ENCODE peak calls at places on chromosomes 6 and 20, in five cellular contexts. P is AG04450, D is NCI-H2081, Q is Peyer's patch, R is RPMI8226. H is an unnamed sample.
A peak's percentile ranks its signal among the peaks of the same experiment; 100 is the strongest.

GRCh38 chr6:37648465-37649330 is 49.0 kb downstream of the MDGA1 start:
- DNase-seq in D (no peak), Q (no peak), P (no peak), R (peak; percentile 60), H (no peak)

GRCh38 chr20:57651977-57652864 is 32.0 kb upstream of the ZBP1 start:
- DNase-seq in R (no peak), Q (peak; percentile 34), D (no peak), P (no peak), H (no peak)

GRCh38 chr6:55950071-55950814 is 74.9 kb upstream of the BMP5 start:
- DNase-seq in R (no peak), P (no peak), D (no peak), Q (no peak), H (no peak)

GRCh38 chr6:4788953-4789584 is 12.9 kb downstream of the CDYL start:
- DNase-seq in P (no peak), D (no peak), Q (no peak), R (peak; percentile 92), H (no peak)

GRCh38 chr6:139334791-139335446 is 39.5 kb downstream of the CITED2 start:
- DNase-seq in R (no peak), Q (no peak), P (peak; percentile 71), D (no peak), H (no peak)

GRCh38 chr20:33296206-33296605 is 13.2 kb downstream of the BPIFB1 start:
- DNase-seq in Q (no peak), P (no peak), R (no peak), D (no peak), H (no peak)

GRCh38 chr6:72626126-72626525 is 4.3 kb downstream of the KCNQ5 start:
- DNase-seq in R (no peak), P (no peak), Q (no peak), D (no peak), H (no peak)

GRCh38 chr6:2244261-2245102 is 923 bp downstream of the GMDS start:
- DNase-seq in D (peak; percentile 39), Q (no peak), R (peak; percentile 68), P (no peak), H (no peak)

GRCh38 chr6:132020138-132020551 is 69.0 kb upstream of the CCN2 start:
- DNase-seq in P (no peak), D (no peak), R (no peak), Q (peak; percentile 52), H (no peak)

GRCh38 chr6:137403855-137404254 is 90.3 kb downstream of the OLIG3 start:
- DNase-seq in Q (no peak), D (peak; percentile 82), P (no peak), R (no peak), H (no peak)

GRCh38 chr6:4350571-4351505 is 215.5 kb upstream of the ECI2 start:
- DNase-seq in R (no peak), P (no peak), Q (no peak), D (no peak), H (no peak)

GRCh38 chr20:41892031-41892430 is 273.9 kb upstream of the CHD6 start:
- DNase-seq in Q (no peak), R (no peak), D (no peak), P (no peak), H (no peak)

GRCh38 chr20:6711950-6712634 is 55.4 kb upstream of the BMP2 start:
- DNase-seq in D (no peak), R (no peak), P (no peak), Q (no peak), H (no peak)

GRCh38 chr6:78605909-78606446 is 261.4 kb upstream of the IRAK1BP1 start:
- DNase-seq in D (no peak), Q (no peak), R (no peak), P (peak; percentile 34), H (no peak)

GRCh38 chr6:63307581-63308246 is 12.1 kb downstream of the LGSN start:
- DNase-seq in Q (no peak), P (peak; percentile 23), D (peak; percentile 49), R (peak; percentile 48), H (peak; percentile 32)

GRCh38 chr6:5173862-5174643 is 86.7 kb downstream of the LYRM4 start:
- DNase-seq in P (no peak), R (no peak), D (no peak), Q (no peak), H (no peak)

GRCh38 chr20:5181492-5181891 is 54.7 kb downstream of the CDS2 start:
- DNase-seq in Q (no peak), R (no peak), P (no peak), D (peak; percentile 10), H (no peak)

GRCh38 chr20:51495921-51496545 is 46.5 kb downstream of the NFATC2 start:
- DNase-seq in D (no peak), Q (no peak), P (no peak), R (no peak), H (no peak)

GRCh38 chr6:144133225-144133821 is 17.0 kb upstream of the STX11 start:
- DNase-seq in R (no peak), Q (no peak), D (no peak), P (no peak), H (no peak)

GRCh38 chr6:111606620-111607115 is 990 bp upstream of the TRAF3IP2 start:
- DNase-seq in Q (no peak), D (no peak), R (no peak), P (no peak), H (no peak)

GRCh38 chr6:111781055-111781708 is 92.1 kb downstream of the FYN start:
- DNase-seq in P (no peak), R (no peak), D (no peak), Q (no peak), H (no peak)

GRCh38 chr6:34065470-34066283 is 80.2 kb downstream of the GRM4 start:
- DNase-seq in Q (no peak), R (no peak), D (peak; percentile 6), P (no peak), H (no peak)

H was measured in SHP77.